ENCODE peak calls at places on chromosomes 3 and 15, in four cellular contexts. One of them, this sample, is unnamed.
A peak's percentile ranks its signal among the peaks of the same experiment; 100 is the strongest.

GRCh38 chr3:63934484-63934883 is 22.3 kb upstream of the SCAANT1 start:
- DNase-seq in NCI-H460: no peak
- DNase-seq in Calu3: no peak
- DNase-seq in astrocyte of the spinal cord: no peak
- DNase-seq in this sample: no peak

GRCh38 chr15:82870727-82871576 is 61.5 kb downstream of the WHAMM start:
- DNase-seq in NCI-H460: no peak
- DNase-seq in Calu3: no peak
- DNase-seq in astrocyte of the spinal cord: no peak
- DNase-seq in this sample: no peak

GRCh38 chr15:45199136-45199810 is 11.5 kb upstream of the SHF start:
- DNase-seq in NCI-H460: peak; percentile 15
- DNase-seq in Calu3: no peak
- DNase-seq in astrocyte of the spinal cord: peak; percentile 41
- DNase-seq in this sample: no peak

GRCh38 chr3:67540198-67540894 is 114.1 kb downstream of the SUCLG2 start:
- DNase-seq in NCI-H460: no peak
- DNase-seq in Calu3: no peak
- DNase-seq in astrocyte of the spinal cord: no peak
- DNase-seq in this sample: no peak

GRCh38 chr3:88203537-88204143 is 53.9 kb downstream of the C3orf38 start:
- DNase-seq in NCI-H460: peak; percentile 52
- DNase-seq in Calu3: peak; percentile 79
- DNase-seq in astrocyte of the spinal cord: peak; percentile 76
- DNase-seq in this sample: peak; percentile 40

GRCh38 chr3:157219215-157219614 is 59.3 kb upstream of the CCNL1 start:
- DNase-seq in NCI-H460: no peak
- DNase-seq in Calu3: no peak
- DNase-seq in astrocyte of the spinal cord: no peak
- DNase-seq in this sample: no peak

GRCh38 chr3:183287301-183287971 is 34.4 kb downstream of the B3GNT5 start:
- DNase-seq in NCI-H460: peak; percentile 56
- DNase-seq in Calu3: no peak
- DNase-seq in astrocyte of the spinal cord: peak; percentile 94
- DNase-seq in this sample: no peak

GRCh38 chr3:120160050-120160449 is 65.8 kb upstream of the GSK3B start:
- DNase-seq in NCI-H460: peak; percentile 95
- DNase-seq in Calu3: peak; percentile 76
- DNase-seq in astrocyte of the spinal cord: peak; percentile 96
- DNase-seq in this sample: no peak

GRCh38 chr3:24220859-24221657 is 273.6 kb downstream of the THRB start:
- DNase-seq in NCI-H460: peak; percentile 12
- DNase-seq in Calu3: no peak
- DNase-seq in astrocyte of the spinal cord: peak; percentile 94
- DNase-seq in this sample: no peak

GRCh38 chr3:136296960-136297359 is 46.8 kb downstream of the PCCB start:
- DNase-seq in NCI-H460: no peak
- DNase-seq in Calu3: no peak
- DNase-seq in astrocyte of the spinal cord: no peak
- DNase-seq in this sample: no peak

GRCh38 chr3:78969483-78969882 is 798.3 kb downstream of the ROBO1 start:
- DNase-seq in NCI-H460: no peak
- DNase-seq in Calu3: no peak
- DNase-seq in astrocyte of the spinal cord: no peak
- DNase-seq in this sample: no peak

GRCh38 chr3:186520957-186521842 is 23.0 kb downstream of the CRYGS start:
- DNase-seq in NCI-H460: no peak
- DNase-seq in Calu3: no peak
- DNase-seq in astrocyte of the spinal cord: no peak
- DNase-seq in this sample: no peak

GRCh38 chr15:36756707-36757106 is 177.3 kb downstream of the CDIN1 start:
- DNase-seq in NCI-H460: no peak
- DNase-seq in Calu3: no peak
- DNase-seq in astrocyte of the spinal cord: no peak
- DNase-seq in this sample: no peak

GRCh38 chr15:44735482-44736260 is 657 bp upstream of the TRIM69 start:
- DNase-seq in NCI-H460: no peak
- DNase-seq in Calu3: no peak
- DNase-seq in astrocyte of the spinal cord: no peak
- DNase-seq in this sample: no peak

GRCh38 chr15:100733088-100733487 is 130.7 kb downstream of the ASB7 start:
- DNase-seq in NCI-H460: no peak
- DNase-seq in Calu3: no peak
- DNase-seq in astrocyte of the spinal cord: peak; percentile 38
- DNase-seq in this sample: peak; percentile 39

GRCh38 chr15:70266412-70267089 is 168.8 kb upstream of the TLE3 start:
- DNase-seq in NCI-H460: no peak
- DNase-seq in Calu3: peak; percentile 71
- DNase-seq in astrocyte of the spinal cord: peak; percentile 45
- DNase-seq in this sample: no peak

GRCh38 chr3:102069211-102069662 is 219.9 kb downstream of the NFKBIZ start:
- DNase-seq in NCI-H460: no peak
- DNase-seq in Calu3: no peak
- DNase-seq in astrocyte of the spinal cord: peak; percentile 82
- DNase-seq in this sample: no peak

GRCh38 chr3:40719660-40720287 is 195.0 kb downstream of the ZNF621 start:
- DNase-seq in NCI-H460: no peak
- DNase-seq in Calu3: peak; percentile 17
- DNase-seq in astrocyte of the spinal cord: no peak
- DNase-seq in this sample: peak; percentile 61

GRCh38 chr3:126567696-126568438 is 9.1 kb upstream of the C3orf22 start:
- DNase-seq in NCI-H460: peak; percentile 2
- DNase-seq in Calu3: peak; percentile 39
- DNase-seq in astrocyte of the spinal cord: no peak
- DNase-seq in this sample: no peak

GRCh38 chr3:121660356-121661171 is at the start of gene HCLS1:
- DNase-seq in NCI-H460: no peak
- DNase-seq in Calu3: no peak
- DNase-seq in astrocyte of the spinal cord: no peak
- DNase-seq in this sample: no peak

GRCh38 chr3:105835606-105836005 is 33.2 kb downstream of the CBLB start:
- DNase-seq in NCI-H460: no peak
- DNase-seq in Calu3: no peak
- DNase-seq in astrocyte of the spinal cord: no peak
- DNase-seq in this sample: no peak

GRCh38 chr15:82999426-82999825 is 12.0 kb downstream of the C15orf40 start:
- DNase-seq in NCI-H460: no peak
- DNase-seq in Calu3: no peak
- DNase-seq in astrocyte of the spinal cord: no peak
- DNase-seq in this sample: no peak

GRCh38 chr3:64049136-64049535 is 25.8 kb upstream of the PSMD6 start:
- DNase-seq in NCI-H460: no peak
- DNase-seq in Calu3: no peak
- DNase-seq in astrocyte of the spinal cord: peak; percentile 67
- DNase-seq in this sample: no peak

GRCh38 chr15:94263341-94264273 is 32.2 kb downstream of the MCTP2 start:
- DNase-seq in NCI-H460: no peak
- DNase-seq in Calu3: no peak
- DNase-seq in astrocyte of the spinal cord: peak; percentile 14
- DNase-seq in this sample: no peak

GRCh38 chr3:71035314-71035713 is 548.2 kb downstream of the FOXP1 start:
- DNase-seq in NCI-H460: no peak
- DNase-seq in Calu3: no peak
- DNase-seq in astrocyte of the spinal cord: peak; percentile 85
- DNase-seq in this sample: peak; percentile 80

GRCh38 chr15:88918738-88919137 is 5.6 kb upstream of the MFGE8 start:
- DNase-seq in NCI-H460: peak; percentile 52
- DNase-seq in Calu3: peak; percentile 82
- DNase-seq in astrocyte of the spinal cord: peak; percentile 98
- DNase-seq in this sample: no peak

GRCh38 chr3:151327571-151328198 is 1.7 kb downstream of the P2RY13 start:
- DNase-seq in NCI-H460: peak; percentile 7
- DNase-seq in Calu3: no peak
- DNase-seq in astrocyte of the spinal cord: peak; percentile 47
- DNase-seq in this sample: peak; percentile 10

GRCh38 chr15:96505014-96505413 is 174.5 kb downstream of the NR2F2 start:
- DNase-seq in NCI-H460: no peak
- DNase-seq in Calu3: no peak
- DNase-seq in astrocyte of the spinal cord: no peak
- DNase-seq in this sample: no peak

GRCh38 chr3:159616234-159616825 is 372.3 kb upstream of the IL12A start:
- DNase-seq in NCI-H460: peak; percentile 36
- DNase-seq in Calu3: peak; percentile 81
- DNase-seq in astrocyte of the spinal cord: peak; percentile 54
- DNase-seq in this sample: peak; percentile 64

GRCh38 chr15:101028772-101029438 is 109.7 kb downstream of the LRRK1 start:
- DNase-seq in NCI-H460: no peak
- DNase-seq in Calu3: no peak
- DNase-seq in astrocyte of the spinal cord: no peak
- DNase-seq in this sample: no peak

GRCh38 chr3:64865872-64866588 is 178.2 kb upstream of the ADAMTS9 start:
- DNase-seq in NCI-H460: no peak
- DNase-seq in Calu3: no peak
- DNase-seq in astrocyte of the spinal cord: no peak
- DNase-seq in this sample: no peak

GRCh38 chr3:185065059-185065458 is 87.8 kb downstream of the C3orf70 start:
- DNase-seq in NCI-H460: no peak
- DNase-seq in Calu3: no peak
- DNase-seq in astrocyte of the spinal cord: no peak
- DNase-seq in this sample: no peak

GRCh38 chr3:126003447-126004190 is 34.6 kb downstream of the ROPN1B start:
- DNase-seq in NCI-H460: no peak
- DNase-seq in Calu3: no peak
- DNase-seq in astrocyte of the spinal cord: no peak
- DNase-seq in this sample: no peak

GRCh38 chr3:4061201-4061600 is 242.0 kb upstream of the SETMAR start:
- DNase-seq in NCI-H460: no peak
- DNase-seq in Calu3: no peak
- DNase-seq in astrocyte of the spinal cord: no peak
- DNase-seq in this sample: no peak

GRCh38 chr3:142894493-142894892 is 5.6 kb upstream of the PCOLCE2 start:
- DNase-seq in NCI-H460: no peak
- DNase-seq in Calu3: no peak
- DNase-seq in astrocyte of the spinal cord: no peak
- DNase-seq in this sample: no peak

GRCh38 chr3:12585970-12586369 is 29.1 kb downstream of the MKRN2 start:
- DNase-seq in NCI-H460: no peak
- DNase-seq in Calu3: no peak
- DNase-seq in astrocyte of the spinal cord: no peak
- DNase-seq in this sample: no peak

GRCh38 chr15:52529940-52530339 is 1.3 kb upstream of the MYO5A start:
- DNase-seq in NCI-H460: no peak
- DNase-seq in Calu3: no peak
- DNase-seq in astrocyte of the spinal cord: no peak
- DNase-seq in this sample: no peak

This sample was measured in dermis microvascular lymphatic vessel endothelial cell.